ENCODE peak calls at places on chromosomes 3 and 15, in seven cellular contexts. O is AG20443; Q is COR-L47; T is effector CD4-positive, alpha-beta T cell; X is activated CD8-positive, alpha-beta memory T cell treated with anti-CD3 and anti-CD28 coated beads, Interleukin-2, amount 50 U/mL, for 4 hours; Z is A673; E is neuronal stem cell. W is an unnamed sample.

GRCh38 chr3:104907507-104907906 is 459.2 kb upstream of the ALCAM start:
- DNase-seq in E (no peak), Q (no peak), Z (peak; percentile 22), X (no peak), O (peak; percentile 55), T (no peak), W (no peak)

GRCh38 chr15:88604972-88605506 is 16.1 kb upstream of the AEN start:
- DNase-seq in E (no peak), T (no peak), X (no peak), Q (peak; percentile 38), O (no peak), Z (no peak), W (no peak)

GRCh38 chr15:48667701-48668100 is 22.2 kb upstream of the FBN1 start:
- DNase-seq in X (no peak), T (no peak), O (peak; percentile 59), E (no peak), Z (no peak), Q (no peak), W (no peak)

GRCh38 chr3:126449621-126450051 is 26.1 kb downstream of the ZXDC start:
- DNase-seq in Q (no peak), E (no peak), O (no peak), X (no peak), Z (no peak), T (no peak), W (no peak)

GRCh38 chr3:122356402-122356801 is 26.6 kb downstream of the MIX23 start:
- DNase-seq in T (no peak), Z (peak; percentile 46), E (peak; percentile 6), X (no peak), Q (peak; percentile 66), O (peak; percentile 27), W (no peak)

GRCh38 chr15:92224843-92225242 is 168.8 kb upstream of the ST8SIA2 start:
- DNase-seq in X (no peak), Q (no peak), E (no peak), Z (no peak), O (no peak), T (no peak), W (no peak)

GRCh38 chr3:140128217-140129137 is 193.5 kb downstream of the CLSTN2 start:
- DNase-seq in E (peak; percentile 9), O (peak; percentile 67), Q (peak; percentile 55), Z (peak; percentile 68), X (no peak), T (no peak), W (no peak)

GRCh38 chr3:112508261-112508660 is 9.0 kb upstream of the BTLA start:
- DNase-seq in T (no peak), X (no peak), Q (no peak), O (no peak), E (no peak), Z (no peak), W (no peak)

GRCh38 chr3:83498617-83499016 is 1460.2 kb upstream of the CADM2 start:
- DNase-seq in X (no peak), T (no peak), Q (no peak), E (no peak), O (no peak), Z (no peak), W (no peak)

GRCh38 chr15:40803076-40803475 is 3.8 kb upstream of the ZFYVE19 start:
- DNase-seq in O (no peak), T (no peak), X (no peak), Z (no peak), E (no peak), Q (no peak), W (no peak)

GRCh38 chr15:68730491-68731317 is 90.0 kb downstream of the ANP32A start:
- DNase-seq in T (no peak), Q (peak; percentile 31), E (peak; percentile 27), X (peak; percentile 27), O (peak; percentile 37), Z (peak; percentile 78), W (no peak)

GRCh38 chr3:64316971-64317370 is 91.7 kb upstream of the PRICKLE2 start:
- DNase-seq in T (no peak), E (no peak), O (no peak), Z (no peak), X (no peak), Q (no peak), W (no peak)

GRCh38 chr3:55488398-55489055 is 1.4 kb upstream of the WNT5A start:
- DNase-seq in O (peak; percentile 90), Z (peak; percentile 70), Q (no peak), T (no peak), X (no peak), E (peak; percentile 63), W (peak; percentile 82)

GRCh38 chr15:48968066-48968465 is 4.3 kb upstream of the SHC4 start:
- DNase-seq in O (no peak), X (no peak), Q (no peak), T (no peak), E (no peak), Z (no peak), W (no peak)

GRCh38 chr3:186646106-186646505 is 5.9 kb downstream of the FETUB start:
- DNase-seq in T (no peak), E (no peak), Q (no peak), O (no peak), X (no peak), Z (no peak), W (no peak)

GRCh38 chr3:186831795-186832194 is 10.7 kb upstream of the ADIPOQ start:
- DNase-seq in Z (no peak), O (no peak), E (no peak), X (no peak), Q (no peak), T (no peak), W (no peak)

GRCh38 chr15:66411190-66411589 is 24.5 kb downstream of the MAP2K1 start:
- DNase-seq in Z (peak; percentile 32), E (no peak), O (no peak), Q (no peak), T (no peak), X (no peak), W (no peak)

W was measured in type B pancreatic cell.